ENCODE peak calls at places on chromosomes 5 and 9, in ten cellular contexts. C is activated CD8-positive, alpha-beta memory T cell treated with anti-CD3 and anti-CD28 coated beads, Interleukin-2, amount 50 U/mL, for 48 hours; S is 8988T; L is HTR-8/SVneo; X is NAMALWA; W is uterus; D is GM13977; F is stimulated activated CD4-positive, alpha-beta T cell treated with anti-CD3 and anti-CD28 coated beads, Interleukin-1b, Interleukin-23, amount 100 ng/mL, for 24 hours; B is cardiac fibroblast; P is omental fat pad. K is an unnamed sample.

GRCh38 chr9:131809941-131810344 is 70.1 kb upstream of the RAPGEF1 start:
- DNase-seq in X (no peak), S (no peak), D (no peak), B (peak; percentile 20), L (no peak), C (no peak), F (no peak), W (no peak), P (no peak), K (no peak)

GRCh38 chr5:50808406-50808805 is 142.0 kb downstream of the PARP8 start:
- DNase-seq in L (no peak), B (peak; percentile 5), X (no peak), W (no peak), D (no peak), C (no peak), S (no peak), F (no peak), P (no peak), K (no peak)

GRCh38 chr9:81351166-81351565 is 338.2 kb downstream of the TLE1 start:
- DNase-seq in L (no peak), S (no peak), B (no peak), F (no peak), C (no peak), X (no peak), W (no peak), D (no peak), P (no peak), K (no peak)

GRCh38 chr5:108144332-108144731 is 237.6 kb downstream of the FBXL17 start:
- DNase-seq in B (peak; percentile 12), P (no peak), F (no peak), C (no peak), L (no peak), W (no peak), X (no peak), S (no peak), D (no peak), K (no peak)

GRCh38 chr5:153714732-153715287 is 224.3 kb downstream of the GRIA1 start:
- DNase-seq in L (no peak), F (no peak), S (no peak), W (no peak), P (no peak), X (no peak), D (no peak), C (no peak), B (peak; percentile 26), K (no peak)

GRCh38 chr9:38334234-38334633 is 58.3 kb upstream of the ALDH1B1 start:
- DNase-seq in L (no peak), D (no peak), F (no peak), P (no peak), S (no peak), W (no peak), C (no peak), B (peak; percentile 11), X (peak; percentile 9), K (no peak)

GRCh38 chr5:146345240-146345577 is 6.6 kb downstream of the POU4F3 start:
- DNase-seq in X (no peak), W (no peak), D (no peak), C (no peak), B (no peak), L (no peak), S (no peak), P (no peak), F (no peak), K (no peak)

GRCh38 chr9:101582593-101582992 is 12.2 kb downstream of the PPP3R2 start:
- DNase-seq in D (no peak), P (no peak), W (no peak), L (peak; percentile 15), S (no peak), X (no peak), B (peak; percentile 73), C (no peak), F (no peak), K (no peak)

GRCh38 chr5:126031989-126032716 is 391.1 kb upstream of the GRAMD2B start:
- DNase-seq in X (no peak), P (no peak), L (no peak), B (peak; percentile 81), D (no peak), S (no peak), W (peak; percentile 23), F (no peak), C (no peak), K (no peak)

GRCh38 chr9:113705938-113706519 is 170.1 kb upstream of the ZNF618 start:
- DNase-seq in F (no peak), D (no peak), X (no peak), P (no peak), L (no peak), C (no peak), W (no peak), S (no peak), B (no peak), K (peak; percentile 12)

GRCh38 chr5:16803831-16804230 is 132.3 kb downstream of the MYO10 start:
- DNase-seq in P (no peak), W (no peak), F (no peak), S (no peak), D (no peak), C (no peak), X (no peak), B (no peak), L (no peak), K (no peak)

GRCh38 chr9:130535818-130536521 is 43.4 kb upstream of the FUBP3 start:
- DNase-seq in L (no peak), P (no peak), S (no peak), F (no peak), C (no peak), B (peak; percentile 37), X (no peak), D (no peak), W (no peak), K (no peak)

GRCh38 chr9:94623253-94623652 is 16.1 kb downstream of the FBP1 start:
- DNase-seq in X (peak; percentile 34), B (peak; percentile 31), L (no peak), P (no peak), W (no peak), D (peak; percentile 65), C (peak; percentile 58), F (no peak), S (peak; percentile 52), K (peak; percentile 21)